ENCODE peak calls at places on chromosomes 1 and 21, in four cellular contexts. Y is A549, F is upper lobe of left lung, I is IMR-90. X is an unnamed sample.

GRCh38 chr1:17135530-17135929 is 16.3 kb upstream of the PADI2 start:
- DNase-seq in I (no peak), F (no peak), Y (no peak), X (no peak)

GRCh38 chr1:4170953-4171352 is 270.9 kb upstream of the C1orf174 start:
- DNase-seq in I (no peak), F (no peak), Y (no peak), X (no peak)

GRCh38 chr1:201176931-201177330 is 13.7 kb upstream of the IGFN1 start:
- DNase-seq in F (no peak), I (peak), Y (no peak), X (no peak)

GRCh38 chr1:56185493-56185892 is 393.9 kb downstream of the PLPP3 start:
- DNase-seq in F (no peak), Y (no peak), I (peak), X (no peak)

GRCh38 chr1:234955107-234955731 is 173.4 kb downstream of the TOMM20 start:
- DNase-seq in Y (no peak), I (peak), F (peak), X (no peak)

GRCh38 chr1:94927405-94928175 is 680 bp upstream of the CNN3 start:
- DNase-seq in I (peak), Y (no peak), F (no peak), X (no peak)

GRCh38 chr1:2056955-2057590 is 6.9 kb downstream of the PRKCZ start:
- DNase-seq in F (no peak), I (no peak), Y (no peak), X (no peak)

GRCh38 chr1:30379684-30380624 is 343.4 kb downstream of the MATN1 start:
- DNase-seq in I (peak), Y (peak), F (peak), X (peak)

GRCh38 chr1:59901770-59902388 is 24.7 kb downstream of the CYP2J2 start:
- DNase-seq in I (no peak), Y (no peak), F (no peak), X (no peak)

GRCh38 chr1:54456921-54457529 is 50.8 kb upstream of the SSBP3 start:
- DNase-seq in Y (no peak), I (no peak), F (no peak), X (no peak)

GRCh38 chr1:37453647-37454046 is 20.7 kb upstream of the ZC3H12A start:
- DNase-seq in F (no peak), I (no peak), Y (no peak), X (no peak)

DNA sequence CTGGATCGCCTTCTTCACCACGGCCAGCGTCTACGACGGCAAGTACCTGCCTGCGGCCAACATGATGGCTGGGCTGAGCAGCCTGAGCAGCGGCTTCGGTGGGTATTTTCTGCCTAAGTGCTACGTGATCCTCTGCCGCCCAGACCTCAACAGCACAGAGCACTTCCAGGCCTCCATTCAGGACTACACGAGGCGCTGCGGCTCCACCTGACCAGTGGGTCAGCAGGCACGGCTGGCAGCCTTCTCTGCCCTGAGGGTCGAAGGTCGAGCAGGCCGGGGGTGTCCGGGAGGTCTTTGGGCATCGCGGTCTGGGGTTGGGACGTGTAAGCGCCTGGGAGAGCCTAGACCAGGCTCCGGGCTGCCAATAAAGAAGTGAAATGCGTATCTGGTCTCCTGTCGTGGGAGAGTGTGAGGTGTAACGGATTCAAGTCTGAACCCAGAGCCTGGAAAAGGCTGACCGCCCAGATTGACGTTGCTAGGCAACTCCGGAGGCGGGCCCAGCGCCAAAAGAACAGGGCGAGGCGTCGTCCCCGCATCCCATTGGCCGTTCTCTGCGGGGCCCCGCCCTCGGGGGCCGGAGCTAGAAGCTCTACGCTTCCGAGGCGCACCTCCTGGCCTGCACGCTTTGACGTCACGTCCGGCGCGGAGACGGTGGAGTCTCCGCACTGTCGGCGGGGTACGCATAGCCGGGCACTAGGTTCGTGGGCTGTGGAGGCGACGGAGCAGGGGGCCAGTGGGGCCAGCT is at the start of gene ZBTB48:
- DNase-seq in I (peak), Y (peak), F (peak), X (peak)
- TF ChIP-seq POLR2A in I (peak), Y (peak), F (peak), X (peak)

GRCh38 chr21:36913247-36914169 is 53.0 kb downstream of the HLCS start:
- DNase-seq in F (no peak), I (peak), Y (no peak), X (no peak)

GRCh38 chr21:36909901-36910561 is 56.4 kb downstream of the HLCS start:
- DNase-seq in F (no peak), I (peak), Y (peak), X (no peak)

GRCh38 chr21:36910581-36911307 is 55.7 kb downstream of the HLCS start:
- DNase-seq in Y (peak), I (peak), F (no peak), X (no peak)

GRCh38 chr21:36908260-36908908 is 58.1 kb downstream of the HLCS start:
- DNase-seq in F (no peak), I (peak), Y (no peak), X (no peak)

GRCh38 chr21:36909423-36909822 is 57.0 kb downstream of the HLCS start:
- DNase-seq in I (peak), F (no peak), Y (peak), X (no peak)
- TF ChIP-seq POLR2A in I (no peak), F (no peak), Y (no peak), X (no peak)

DNA sequence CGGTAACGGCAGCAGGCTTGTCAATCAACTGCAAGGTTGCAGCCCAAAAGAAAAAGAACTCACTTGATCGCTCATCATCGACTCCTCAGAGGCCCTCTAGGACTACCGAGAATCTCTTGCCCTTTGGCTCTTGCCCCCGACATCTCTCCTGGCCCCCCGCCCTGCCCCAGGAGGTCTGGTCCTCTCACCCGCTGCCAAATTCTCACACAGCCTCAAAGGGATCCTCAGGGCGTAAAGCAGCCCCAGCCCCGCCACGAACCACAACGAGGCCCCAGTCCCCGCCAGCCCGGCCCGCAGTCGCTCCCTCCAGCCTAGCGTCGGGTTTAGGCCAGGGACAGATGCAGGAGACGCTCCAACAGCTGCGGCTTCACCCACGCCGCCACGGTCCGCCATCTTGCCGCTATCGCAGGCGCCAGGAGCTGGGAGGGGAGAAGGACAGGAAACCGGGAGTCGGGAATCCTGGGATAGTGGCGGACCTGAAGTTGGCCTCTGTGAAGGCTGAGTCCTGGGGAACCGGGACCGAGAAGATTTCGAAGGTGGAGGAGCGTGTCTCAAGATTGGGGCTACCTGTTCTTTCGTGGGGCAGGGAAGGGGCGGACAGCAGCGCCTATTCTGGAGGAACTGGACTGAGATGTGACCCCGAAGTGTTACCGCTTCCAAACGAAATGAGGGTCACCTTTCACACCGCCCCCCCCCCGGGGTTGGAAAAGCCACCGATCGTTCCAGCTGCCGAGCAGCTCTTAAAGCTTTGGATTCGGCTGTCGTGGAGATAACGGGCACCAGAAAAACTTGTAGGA is at the start of gene ST7L:
- DNase-seq in I (peak), F (peak), Y (peak), X (no peak)
- TF ChIP-seq POLR2A in I (no peak), F (no peak), Y (peak), X (peak)

GRCh38 chr1:169804941-169805340 is 10.2 kb upstream of the METTL18 start:
- DNase-seq in I (no peak), Y (no peak), F (no peak), X (no peak)
- TF ChIP-seq POLR2A in I (no peak), Y (no peak), F (no peak), X (no peak)

GRCh38 chr1:88509369-88509768 is 174.7 kb upstream of the PKN2 start:
- DNase-seq in Y (no peak), I (peak), F (no peak), X (no peak)

GRCh38 chr1:88519156-88519555 is 164.9 kb upstream of the PKN2 start:
- DNase-seq in F (no peak), I (peak), Y (no peak), X (no peak)

GRCh38 chr1:88514544-88514943 is 169.5 kb upstream of the PKN2 start:
- DNase-seq in Y (no peak), F (no peak), I (no peak), X (no peak)
- TF ChIP-seq POLR2A in Y (no peak), F (no peak), I (no peak), X (no peak)

DNA sequence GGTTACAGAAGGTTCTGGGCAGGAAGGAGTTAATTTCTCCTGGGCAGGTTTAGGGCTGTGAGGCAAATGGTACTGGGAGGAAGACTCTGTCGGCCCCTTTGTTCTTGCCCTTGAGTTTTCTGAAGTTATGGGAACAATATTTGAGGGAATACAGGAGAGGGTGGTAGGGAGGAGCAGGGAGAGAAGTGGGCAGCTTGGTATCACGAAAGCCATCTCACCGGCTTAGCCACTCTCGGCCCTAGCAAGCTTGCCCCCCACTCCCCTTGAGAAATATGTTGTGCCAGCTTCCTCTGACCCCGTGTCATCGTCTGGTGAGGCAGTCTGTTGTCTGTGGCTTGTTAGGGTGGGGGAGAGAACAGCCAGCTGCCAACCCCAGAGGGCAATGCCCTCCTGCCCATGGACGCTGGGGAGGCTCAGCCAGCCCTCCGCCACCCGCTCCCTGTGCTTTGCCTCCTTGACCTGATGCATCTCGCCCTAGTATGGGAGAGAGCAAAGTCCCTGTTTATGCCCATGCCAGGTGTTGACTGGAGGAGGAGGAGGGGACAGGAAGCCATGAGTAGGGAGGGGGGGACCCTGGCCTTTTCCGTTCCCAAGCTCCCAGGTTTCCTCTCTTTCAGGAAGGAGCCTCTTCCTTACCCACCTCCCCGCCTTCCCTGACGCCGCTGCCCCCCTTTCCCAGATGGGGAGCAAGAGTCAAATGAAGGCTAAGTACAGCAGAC is 1.2 kb downstream of the EFNA1 start:
- DNase-seq in Y (no peak), I (no peak), F (peak), X (no peak)
- TF ChIP-seq POLR2A in Y (no peak), I (no peak), F (no peak), X (no peak)

GRCh38 chr1:181112071-181112929 is 23.8 kb downstream of the IER5 start:
- DNase-seq in Y (peak), I (peak), F (peak), X (no peak)
- TF ChIP-seq POLR2A in Y (no peak), I (peak), F (peak), X (no peak)

DNA sequence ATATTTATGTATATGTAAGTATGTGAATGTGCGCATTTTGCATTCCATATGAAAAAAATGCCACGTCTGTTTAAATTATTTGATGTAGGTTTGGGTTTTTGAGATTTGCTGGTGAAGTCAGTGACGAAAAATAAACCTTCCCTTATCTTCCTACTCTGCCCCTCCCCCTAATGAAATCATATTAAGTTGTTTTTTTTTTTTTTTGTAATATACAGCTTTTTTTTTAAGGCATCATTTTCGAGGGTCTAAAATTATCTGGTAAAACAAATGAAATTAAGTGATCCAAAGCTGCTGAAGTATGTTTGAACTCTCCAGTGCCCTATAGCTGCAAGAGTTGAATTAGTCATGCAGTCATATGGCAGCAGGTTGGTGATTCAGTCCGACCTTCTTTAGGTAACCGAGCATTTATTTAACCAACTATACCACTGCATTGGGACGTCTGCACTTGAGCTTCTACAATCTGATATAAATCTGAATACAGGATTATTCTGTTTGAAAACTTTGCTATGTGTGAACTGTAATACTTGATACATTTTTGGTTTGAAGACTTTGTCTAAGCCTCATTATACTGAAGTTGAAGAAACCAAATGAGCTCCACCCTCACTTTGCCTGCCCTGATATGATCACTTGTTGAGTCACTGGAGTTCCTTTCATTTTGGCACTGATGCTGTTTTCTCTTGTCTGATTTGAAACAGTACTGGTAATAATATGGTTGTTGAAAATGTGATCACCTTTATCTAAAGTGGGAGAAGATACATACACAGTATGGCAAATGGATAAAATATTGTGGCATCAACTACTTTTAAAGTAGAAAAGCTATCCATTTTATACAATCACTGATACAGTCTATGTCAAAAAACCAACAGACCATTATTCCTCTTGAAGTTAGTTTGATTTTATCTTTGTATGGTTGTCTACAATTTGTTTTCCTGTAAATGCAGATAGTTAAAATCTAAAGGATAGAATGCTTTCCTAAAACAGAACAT is 11.7 kb downstream of the PDIK1L start:
- DNase-seq in F (no peak), I (peak), Y (no peak), X (no peak)
- TF ChIP-seq POLR2A in F (no peak), I (no peak), Y (no peak), X (no peak)

GRCh38 chr1:92081031-92081430 is 886 bp downstream of the BTBD8 start:
- DNase-seq in I (no peak), F (no peak), Y (no peak), X (no peak)

GRCh38 chr1:92084651-92085050 is 4.5 kb downstream of the BTBD8 start:
- DNase-seq in F (no peak), Y (no peak), I (no peak), X (no peak)

GRCh38 chr1:92076363-92076762 is 1.2 kb upstream of the SETSIP start:
- DNase-seq in Y (no peak), F (no peak), I (no peak), X (no peak)

GRCh38 chr1:92079441-92079840 is 704 bp upstream of the BTBD8 start:
- DNase-seq in I (no peak), Y (no peak), F (no peak), X (no peak)

DNA sequence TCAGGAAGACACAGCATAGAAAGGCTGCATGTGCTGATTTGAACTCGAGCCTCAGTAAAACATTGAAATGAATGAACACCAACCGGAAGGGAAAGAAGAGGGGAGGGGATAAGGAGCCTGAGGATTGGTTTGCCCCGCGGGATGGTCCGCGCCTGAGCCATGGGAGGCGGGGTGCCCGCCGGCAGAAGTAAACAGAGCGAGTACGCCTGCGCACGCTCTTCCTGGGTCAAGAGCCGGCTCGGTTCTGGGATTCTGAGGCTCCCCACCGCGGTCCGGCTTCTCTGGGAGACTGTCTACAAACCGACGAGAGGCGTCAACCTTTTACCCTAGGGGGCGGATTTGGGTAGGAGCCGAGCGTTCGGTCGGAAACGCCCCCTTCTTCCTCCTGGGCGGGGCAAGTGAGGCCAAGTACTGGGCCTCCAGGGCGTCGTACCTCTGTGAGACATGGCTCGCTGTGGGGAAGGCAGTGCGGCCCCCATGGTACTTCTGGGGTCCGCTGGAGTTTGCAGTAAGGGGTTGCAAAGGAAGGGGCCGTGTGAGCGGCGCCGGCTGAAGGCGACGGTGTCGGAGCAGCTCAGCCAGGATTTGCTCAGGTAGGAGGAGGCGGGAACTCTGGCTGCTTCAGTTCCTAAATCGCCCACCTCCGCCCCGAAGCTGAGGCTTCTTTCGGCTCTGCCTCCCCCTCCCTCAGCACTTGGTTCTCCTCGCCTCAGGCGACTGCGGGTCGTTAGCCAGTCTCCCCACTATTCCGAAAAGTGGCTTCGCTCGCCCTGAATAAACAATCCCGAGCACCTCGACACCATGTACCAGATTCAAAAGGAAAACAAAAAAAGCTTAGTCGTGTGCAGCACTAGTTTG is at the start of gene BTBD8:
- DNase-seq in I (peak), F (peak), Y (peak), X (peak)
- TF ChIP-seq POLR2A in I (no peak), F (peak), Y (peak), X (no peak)

X was measured in GM12891.